ENCODE peak calls at places on chromosome 2, in seven cellular contexts. One of them, this sample, is unnamed.

GRCh38 chr2:96241901-96242611 is 23.7 kb downstream of the TMEM127 start:
- DNase-seq in H1: no peak
- DNase-seq in HepG2: no peak
- DNase-seq in SK-N-SH: no peak
- DNase-seq in GM12891: no peak
- DNase-seq in K562: no peak
- DNase-seq in GM12878: peak
- DNase-seq in this sample: peak

GRCh38 chr2:139142252-139142651 is 362.1 kb upstream of the NXPH2 start:
- DNase-seq in H1: no peak
- DNase-seq in HepG2: no peak
- DNase-seq in SK-N-SH: no peak
- DNase-seq in GM12891: no peak
- DNase-seq in K562: peak
- DNase-seq in GM12878: no peak
- DNase-seq in this sample: no peak

GRCh38 chr2:151156943-151157705 is 104.5 kb downstream of the RBM43 start:
- DNase-seq in H1: no peak
- DNase-seq in HepG2: no peak
- DNase-seq in SK-N-SH: no peak
- DNase-seq in GM12891: no peak
- DNase-seq in K562: no peak
- DNase-seq in GM12878: no peak
- DNase-seq in this sample: no peak

GRCh38 chr2:240564571-240565266 is 3.6 kb upstream of the RNPEPL1 start:
- DNase-seq in H1: peak
- DNase-seq in HepG2: no peak
- DNase-seq in SK-N-SH: no peak
- DNase-seq in GM12891: no peak
- DNase-seq in K562: no peak
- DNase-seq in GM12878: no peak
- DNase-seq in this sample: no peak

GRCh38 chr2:10289891-10290290 is 12.8 kb upstream of the HPCAL1 start:
- DNase-seq in H1: no peak
- DNase-seq in HepG2: no peak
- DNase-seq in SK-N-SH: no peak
- DNase-seq in GM12891: no peak
- DNase-seq in K562: no peak
- DNase-seq in GM12878: no peak
- DNase-seq in this sample: no peak

GRCh38 chr2:239182981-239183791 is 217.6 kb downstream of the HDAC4 start:
- DNase-seq in H1: no peak
- DNase-seq in HepG2: no peak
- DNase-seq in SK-N-SH: no peak
- DNase-seq in GM12891: no peak
- DNase-seq in K562: no peak
- DNase-seq in GM12878: no peak
- DNase-seq in this sample: no peak

GRCh38 chr2:202831241-202831997 is 40.1 kb downstream of the ICA1L start:
- DNase-seq in H1: peak
- DNase-seq in HepG2: peak
- DNase-seq in SK-N-SH: peak
- DNase-seq in GM12891: peak
- DNase-seq in K562: peak
- DNase-seq in GM12878: peak
- DNase-seq in this sample: peak

GRCh38 chr2:17557596-17557995 is 17.1 kb downstream of the VSNL1 start:
- DNase-seq in H1: no peak
- DNase-seq in HepG2: peak
- DNase-seq in SK-N-SH: no peak
- DNase-seq in GM12891: no peak
- DNase-seq in K562: no peak
- DNase-seq in GM12878: no peak
- DNase-seq in this sample: no peak

GRCh38 chr2:159064446-159065301 is 96.2 kb downstream of the TANC1 start:
- DNase-seq in H1: no peak
- DNase-seq in HepG2: peak
- DNase-seq in SK-N-SH: peak
- DNase-seq in GM12891: no peak
- DNase-seq in K562: no peak
- DNase-seq in GM12878: no peak
- DNase-seq in this sample: no peak

GRCh38 chr2:45274190-45274926 is 265.1 kb upstream of the SIX2 start:
- DNase-seq in H1: no peak
- DNase-seq in HepG2: peak
- DNase-seq in SK-N-SH: no peak
- DNase-seq in GM12891: no peak
- DNase-seq in K562: no peak
- DNase-seq in GM12878: no peak
- DNase-seq in this sample: no peak

GRCh38 chr2:168241208-168241607 is 6.2 kb downstream of the STK39 start:
- DNase-seq in H1: peak
- DNase-seq in HepG2: no peak
- DNase-seq in SK-N-SH: peak
- DNase-seq in GM12891: no peak
- DNase-seq in K562: no peak
- DNase-seq in GM12878: no peak
- DNase-seq in this sample: no peak

GRCh38 chr2:187985923-187986322 is 305.8 kb upstream of the GULP1 start:
- DNase-seq in H1: no peak
- DNase-seq in HepG2: no peak
- DNase-seq in SK-N-SH: no peak
- DNase-seq in GM12891: no peak
- DNase-seq in K562: no peak
- DNase-seq in GM12878: no peak
- DNase-seq in this sample: no peak

GRCh38 chr2:12347049-12347448 is 369.7 kb upstream of the TRIB2 start:
- DNase-seq in H1: no peak
- DNase-seq in HepG2: no peak
- DNase-seq in SK-N-SH: no peak
- DNase-seq in GM12891: no peak
- DNase-seq in K562: no peak
- DNase-seq in GM12878: no peak
- DNase-seq in this sample: no peak

GRCh38 chr2:198374375-198375072 is 570.1 kb downstream of the PLCL1 start:
- DNase-seq in H1: peak
- DNase-seq in HepG2: peak
- DNase-seq in SK-N-SH: peak
- DNase-seq in GM12891: no peak
- DNase-seq in K562: peak
- DNase-seq in GM12878: no peak
- DNase-seq in this sample: no peak

GRCh38 chr2:238045575-238045974 is 15.2 kb upstream of the SCLY start:
- DNase-seq in H1: no peak
- DNase-seq in HepG2: no peak
- DNase-seq in SK-N-SH: no peak
- DNase-seq in GM12891: no peak
- DNase-seq in K562: no peak
- DNase-seq in GM12878: no peak
- DNase-seq in this sample: no peak

GRCh38 chr2:201579536-201579935 is 63.8 kb downstream of the TMEM237 start:
- DNase-seq in H1: no peak
- DNase-seq in HepG2: no peak
- DNase-seq in SK-N-SH: no peak
- DNase-seq in GM12891: no peak
- DNase-seq in K562: no peak
- DNase-seq in GM12878: no peak
- DNase-seq in this sample: no peak

GRCh38 chr2:153811516-153811915 is 60.2 kb upstream of the GALNT13 start:
- DNase-seq in H1: no peak
- DNase-seq in HepG2: no peak
- DNase-seq in SK-N-SH: no peak
- DNase-seq in GM12891: no peak
- DNase-seq in K562: no peak
- DNase-seq in GM12878: no peak
- DNase-seq in this sample: no peak

GRCh38 chr2:108351889-108352288 is 25.9 kb upstream of the SULT1C4 start:
- DNase-seq in H1: no peak
- DNase-seq in HepG2: no peak
- DNase-seq in SK-N-SH: no peak
- DNase-seq in GM12891: no peak
- DNase-seq in K562: peak
- DNase-seq in GM12878: no peak
- DNase-seq in this sample: no peak

GRCh38 chr2:181152701-181153100 is 172.3 kb downstream of the UBE2E3 start:
- DNase-seq in H1: no peak
- DNase-seq in HepG2: no peak
- DNase-seq in SK-N-SH: no peak
- DNase-seq in GM12891: no peak
- DNase-seq in K562: no peak
- DNase-seq in GM12878: no peak
- DNase-seq in this sample: no peak

GRCh38 chr2:218406949-218407703 is 7.5 kb downstream of the CTDSP1 start:
- DNase-seq in H1: no peak
- DNase-seq in HepG2: no peak
- DNase-seq in SK-N-SH: peak
- DNase-seq in GM12891: no peak
- DNase-seq in K562: peak
- DNase-seq in GM12878: peak
- DNase-seq in this sample: no peak

GRCh38 chr2:152075427-152076050 is 23.3 kb downstream of the CACNB4 start:
- DNase-seq in H1: no peak
- DNase-seq in HepG2: no peak
- DNase-seq in SK-N-SH: no peak
- DNase-seq in GM12891: no peak
- DNase-seq in K562: no peak
- DNase-seq in GM12878: no peak
- DNase-seq in this sample: no peak

GRCh38 chr2:190417045-190417842 is 9.1 kb downstream of the MFSD6 start:
- DNase-seq in H1: no peak
- DNase-seq in HepG2: peak
- DNase-seq in SK-N-SH: no peak
- DNase-seq in GM12891: no peak
- DNase-seq in K562: no peak
- DNase-seq in GM12878: no peak
- DNase-seq in this sample: no peak

GRCh38 chr2:101473911-101474751 is 781 bp downstream of the RFX8 start:
- DNase-seq in H1: peak
- DNase-seq in HepG2: no peak
- DNase-seq in SK-N-SH: peak
- DNase-seq in GM12891: no peak
- DNase-seq in K562: no peak
- DNase-seq in GM12878: no peak
- DNase-seq in this sample: peak

GRCh38 chr2:191677091-191677645 is 768 bp upstream of the NABP1 start:
- DNase-seq in H1: no peak
- DNase-seq in HepG2: peak
- DNase-seq in SK-N-SH: peak
- DNase-seq in GM12891: no peak
- DNase-seq in K562: peak
- DNase-seq in GM12878: no peak
- DNase-seq in this sample: no peak

GRCh38 chr2:122710049-122710448 is 954.6 kb downstream of the TSN start:
- DNase-seq in H1: no peak
- DNase-seq in HepG2: peak
- DNase-seq in SK-N-SH: no peak
- DNase-seq in GM12891: no peak
- DNase-seq in K562: no peak
- DNase-seq in GM12878: no peak
- DNase-seq in this sample: no peak

GRCh38 chr2:38129987-38130386 is 54.0 kb upstream of the CYP1B1 start:
- DNase-seq in H1: no peak
- DNase-seq in HepG2: no peak
- DNase-seq in SK-N-SH: no peak
- DNase-seq in GM12891: no peak
- DNase-seq in K562: no peak
- DNase-seq in GM12878: no peak
- DNase-seq in this sample: no peak
- TF ChIP-seq POLR2AphosphoS5 in H1: no peak
- TF ChIP-seq POLR2AphosphoS5 in HepG2: no peak
- TF ChIP-seq POLR2AphosphoS5 in SK-N-SH: no peak
- TF ChIP-seq POLR2AphosphoS5 in GM12891: no peak
- TF ChIP-seq POLR2AphosphoS5 in K562: no peak
- TF ChIP-seq POLR2AphosphoS5 in GM12878: no peak
- TF ChIP-seq POLR2AphosphoS5 in this sample: no peak

DNA sequence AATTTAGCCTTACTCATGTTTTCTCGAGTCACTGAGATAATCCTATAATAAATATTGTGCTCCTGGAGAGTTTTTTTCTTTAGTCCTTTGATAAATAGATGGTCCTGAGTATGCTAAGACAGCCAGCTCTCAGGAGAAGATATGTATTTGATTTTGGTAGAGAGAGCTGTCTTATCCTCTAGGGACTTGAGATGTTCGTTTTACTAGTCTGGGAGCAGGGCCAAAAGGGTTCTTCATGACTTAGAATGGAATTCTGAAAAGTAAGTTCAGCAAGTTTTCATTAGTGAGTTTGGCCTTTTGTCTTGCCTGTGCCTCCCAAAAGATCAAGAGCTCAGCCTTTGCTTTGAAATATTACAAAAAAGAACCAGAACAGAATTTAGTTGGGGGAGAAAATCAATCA is 246.7 kb downstream of the BABAM2 start:
- DNase-seq in H1: no peak
- DNase-seq in HepG2: no peak
- DNase-seq in SK-N-SH: no peak
- DNase-seq in GM12891: no peak
- DNase-seq in K562: no peak
- DNase-seq in GM12878: no peak
- DNase-seq in this sample: no peak
- TF ChIP-seq TAF1 in H1: no peak
- TF ChIP-seq TAF1 in HepG2: no peak
- TF ChIP-seq TAF1 in SK-N-SH: no peak
- TF ChIP-seq TAF1 in GM12891: no peak
- TF ChIP-seq TAF1 in K562: no peak
- TF ChIP-seq TAF1 in GM12878: no peak
- TF ChIP-seq TAF1 in this sample: no peak

GRCh38 chr2:950627-950992 is at the start of gene SNTG2:
- DNase-seq in H1: peak
- DNase-seq in HepG2: no peak
- DNase-seq in SK-N-SH: peak
- DNase-seq in GM12891: peak
- DNase-seq in K562: peak
- DNase-seq in GM12878: no peak
- DNase-seq in this sample: peak
- TF ChIP-seq POLR2AphosphoS5 in H1: no peak
- TF ChIP-seq POLR2AphosphoS5 in HepG2: no peak
- TF ChIP-seq POLR2AphosphoS5 in SK-N-SH: no peak
- TF ChIP-seq POLR2AphosphoS5 in GM12891: no peak
- TF ChIP-seq POLR2AphosphoS5 in K562: no peak
- TF ChIP-seq POLR2AphosphoS5 in GM12878: no peak
- TF ChIP-seq POLR2AphosphoS5 in this sample: no peak

DNA sequence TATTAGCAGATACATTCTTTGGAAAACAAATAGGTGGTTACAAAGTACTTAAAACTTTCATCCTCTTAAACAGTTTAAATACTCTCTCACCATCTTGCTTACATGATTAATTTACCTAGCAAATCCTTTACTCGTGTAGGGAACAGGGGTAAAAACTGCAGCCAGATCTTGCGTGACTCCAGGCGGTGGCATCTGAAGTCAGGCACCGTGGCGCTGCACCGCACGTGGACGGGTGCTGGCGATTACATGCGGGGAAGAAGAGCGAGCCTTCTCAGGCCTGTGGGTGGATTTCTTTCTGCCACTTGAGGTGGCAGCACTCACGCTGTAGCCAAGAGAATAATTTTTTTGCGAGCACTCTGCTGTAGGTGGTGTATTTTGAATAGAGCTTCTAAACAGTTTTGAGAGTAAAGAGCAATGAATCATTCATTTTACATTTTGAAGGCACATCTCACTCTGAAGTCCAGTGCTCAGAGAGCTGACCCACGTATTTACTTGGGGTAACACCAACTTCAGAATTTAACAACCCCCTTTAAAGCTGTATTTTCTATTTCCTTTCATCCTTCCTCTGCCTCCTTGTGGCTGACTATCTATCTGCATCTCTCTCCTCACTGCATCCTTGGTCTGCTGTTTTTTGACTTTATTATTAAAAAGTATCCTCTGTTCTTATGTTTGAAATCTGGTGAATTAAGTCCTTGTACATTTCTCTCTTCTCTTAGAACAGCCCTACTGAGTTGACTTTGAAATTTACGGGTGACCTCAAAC is 68.9 kb downstream of the EPAS1 start:
- DNase-seq in H1: no peak
- DNase-seq in HepG2: no peak
- DNase-seq in SK-N-SH: peak
- DNase-seq in GM12891: no peak
- DNase-seq in K562: no peak
- DNase-seq in GM12878: no peak
- DNase-seq in this sample: no peak
- TF ChIP-seq TAF1 in H1: no peak
- TF ChIP-seq TAF1 in HepG2: no peak
- TF ChIP-seq TAF1 in SK-N-SH: no peak
- TF ChIP-seq TAF1 in GM12891: no peak
- TF ChIP-seq TAF1 in K562: no peak
- TF ChIP-seq TAF1 in GM12878: no peak
- TF ChIP-seq TAF1 in this sample: no peak

This sample was measured in GM12892.